ENCODE peak calls at places on chromosomes 2 and 18, in nine cellular contexts. One of them, this sample, is unnamed.

GRCh38 chr2:18062892-18063291 is 184.4 kb downstream of the KCNS3 start:
- DNase-seq in GM06990: no peak
- DNase-seq in AG10803: peak
- DNase-seq in nephron progenitor cell: no peak
- DNase-seq in foreskin keratinocyte: no peak
- DNase-seq in cardiac fibroblast: no peak
- DNase-seq in mesothelial cell of epicardium: no peak
- DNase-seq in breast epithelium: no peak
- DNase-seq in heart right ventricle: no peak
- DNase-seq in this sample: no peak

GRCh38 chr18:42446195-42446594 is 491.2 kb downstream of the PIK3C3 start:
- DNase-seq in nephron progenitor cell: no peak
- DNase-seq in breast epithelium: no peak
- DNase-seq in cardiac fibroblast: peak
- DNase-seq in mesothelial cell of epicardium: no peak
- DNase-seq in heart right ventricle: no peak
- DNase-seq in AG10803: peak
- DNase-seq in GM06990: no peak
- DNase-seq in foreskin keratinocyte: no peak
- DNase-seq in this sample: peak

GRCh38 chr18:46759885-46760284 is 3.0 kb upstream of the ST8SIA5 start:
- DNase-seq in mesothelial cell of epicardium: no peak
- DNase-seq in cardiac fibroblast: no peak
- DNase-seq in GM06990: no peak
- DNase-seq in nephron progenitor cell: no peak
- DNase-seq in breast epithelium: no peak
- DNase-seq in foreskin keratinocyte: no peak
- DNase-seq in heart right ventricle: no peak
- DNase-seq in AG10803: no peak
- DNase-seq in this sample: no peak

GRCh38 chr18:21242141-21243040 is at the start of gene GREB1L:
- DNase-seq in mesothelial cell of epicardium: peak
- DNase-seq in foreskin keratinocyte: no peak
- DNase-seq in AG10803: peak
- DNase-seq in nephron progenitor cell: peak
- DNase-seq in GM06990: peak
- DNase-seq in heart right ventricle: peak
- DNase-seq in breast epithelium: no peak
- DNase-seq in cardiac fibroblast: peak
- DNase-seq in this sample: peak

GRCh38 chr2:231118122-231118942 is 6.5 kb downstream of the HTR2B start:
- DNase-seq in foreskin keratinocyte: no peak
- DNase-seq in AG10803: no peak
- DNase-seq in nephron progenitor cell: no peak
- DNase-seq in GM06990: no peak
- DNase-seq in heart right ventricle: no peak
- DNase-seq in mesothelial cell of epicardium: no peak
- DNase-seq in cardiac fibroblast: no peak
- DNase-seq in breast epithelium: no peak
- DNase-seq in this sample: no peak

GRCh38 chr18:13232971-13233565 is 14.5 kb downstream of the LDLRAD4 start:
- DNase-seq in GM06990: no peak
- DNase-seq in nephron progenitor cell: no peak
- DNase-seq in AG10803: no peak
- DNase-seq in cardiac fibroblast: no peak
- DNase-seq in heart right ventricle: no peak
- DNase-seq in foreskin keratinocyte: no peak
- DNase-seq in mesothelial cell of epicardium: peak
- DNase-seq in breast epithelium: no peak
- DNase-seq in this sample: no peak

GRCh38 chr18:30334781-30335180 is 707.8 kb downstream of the DSC3 start:
- DNase-seq in foreskin keratinocyte: no peak
- DNase-seq in mesothelial cell of epicardium: no peak
- DNase-seq in AG10803: no peak
- DNase-seq in heart right ventricle: no peak
- DNase-seq in breast epithelium: no peak
- DNase-seq in GM06990: no peak
- DNase-seq in nephron progenitor cell: no peak
- DNase-seq in cardiac fibroblast: no peak
- DNase-seq in this sample: no peak

GRCh38 chr18:77271720-77272481 is 22.3 kb downstream of the GALR1 start:
- DNase-seq in AG10803: peak
- DNase-seq in mesothelial cell of epicardium: no peak
- DNase-seq in breast epithelium: no peak
- DNase-seq in foreskin keratinocyte: no peak
- DNase-seq in heart right ventricle: no peak
- DNase-seq in nephron progenitor cell: no peak
- DNase-seq in cardiac fibroblast: peak
- DNase-seq in GM06990: no peak
- DNase-seq in this sample: no peak

GRCh38 chr2:32559136-32559535 is 68.7 kb upstream of the TTC27 start:
- DNase-seq in breast epithelium: no peak
- DNase-seq in AG10803: peak
- DNase-seq in GM06990: no peak
- DNase-seq in mesothelial cell of epicardium: no peak
- DNase-seq in nephron progenitor cell: no peak
- DNase-seq in cardiac fibroblast: peak
- DNase-seq in heart right ventricle: no peak
- DNase-seq in foreskin keratinocyte: no peak
- DNase-seq in this sample: peak

GRCh38 chr18:41687138-41687537 is 267.9 kb upstream of the PIK3C3 start:
- DNase-seq in heart right ventricle: no peak
- DNase-seq in cardiac fibroblast: no peak
- DNase-seq in mesothelial cell of epicardium: no peak
- DNase-seq in foreskin keratinocyte: no peak
- DNase-seq in breast epithelium: no peak
- DNase-seq in GM06990: no peak
- DNase-seq in AG10803: no peak
- DNase-seq in nephron progenitor cell: no peak
- DNase-seq in this sample: no peak

GRCh38 chr2:199455533-199456382 is 2.0 kb downstream of the SATB2 start:
- DNase-seq in mesothelial cell of epicardium: peak
- DNase-seq in AG10803: peak
- DNase-seq in heart right ventricle: no peak
- DNase-seq in cardiac fibroblast: peak
- DNase-seq in GM06990: no peak
- DNase-seq in foreskin keratinocyte: no peak
- DNase-seq in breast epithelium: no peak
- DNase-seq in nephron progenitor cell: peak
- DNase-seq in this sample: peak

GRCh38 chr2:128319773-128320608 is 1.3 kb upstream of the HS6ST1 start:
- DNase-seq in nephron progenitor cell: no peak
- DNase-seq in GM06990: no peak
- DNase-seq in foreskin keratinocyte: no peak
- DNase-seq in cardiac fibroblast: no peak
- DNase-seq in heart right ventricle: no peak
- DNase-seq in AG10803: no peak
- DNase-seq in breast epithelium: peak
- DNase-seq in mesothelial cell of epicardium: peak
- DNase-seq in this sample: no peak

GRCh38 chr18:8248576-8248975 is 360.7 kb upstream of the RAB12 start:
- DNase-seq in heart right ventricle: no peak
- DNase-seq in nephron progenitor cell: no peak
- DNase-seq in AG10803: no peak
- DNase-seq in foreskin keratinocyte: no peak
- DNase-seq in GM06990: no peak
- DNase-seq in cardiac fibroblast: no peak
- DNase-seq in breast epithelium: no peak
- DNase-seq in mesothelial cell of epicardium: no peak
- DNase-seq in this sample: no peak

GRCh38 chr18:12750076-12750707 is 47.4 kb downstream of the PSMG2 start:
- DNase-seq in breast epithelium: no peak
- DNase-seq in foreskin keratinocyte: no peak
- DNase-seq in cardiac fibroblast: peak
- DNase-seq in AG10803: peak
- DNase-seq in GM06990: peak
- DNase-seq in heart right ventricle: no peak
- DNase-seq in nephron progenitor cell: no peak
- DNase-seq in mesothelial cell of epicardium: no peak
- DNase-seq in this sample: no peak

GRCh38 chr18:69401475-69402218 is 959 bp downstream of the DOK6 start:
- DNase-seq in heart right ventricle: peak
- DNase-seq in mesothelial cell of epicardium: no peak
- DNase-seq in nephron progenitor cell: peak
- DNase-seq in breast epithelium: no peak
- DNase-seq in cardiac fibroblast: peak
- DNase-seq in foreskin keratinocyte: no peak
- DNase-seq in AG10803: peak
- DNase-seq in GM06990: no peak
- DNase-seq in this sample: no peak

GRCh38 chr2:19409001-19409400 is 50.6 kb upstream of the OSR1 start:
- DNase-seq in AG10803: peak
- DNase-seq in mesothelial cell of epicardium: no peak
- DNase-seq in cardiac fibroblast: no peak
- DNase-seq in GM06990: no peak
- DNase-seq in nephron progenitor cell: no peak
- DNase-seq in foreskin keratinocyte: no peak
- DNase-seq in breast epithelium: no peak
- DNase-seq in heart right ventricle: no peak
- DNase-seq in this sample: peak

DNA sequence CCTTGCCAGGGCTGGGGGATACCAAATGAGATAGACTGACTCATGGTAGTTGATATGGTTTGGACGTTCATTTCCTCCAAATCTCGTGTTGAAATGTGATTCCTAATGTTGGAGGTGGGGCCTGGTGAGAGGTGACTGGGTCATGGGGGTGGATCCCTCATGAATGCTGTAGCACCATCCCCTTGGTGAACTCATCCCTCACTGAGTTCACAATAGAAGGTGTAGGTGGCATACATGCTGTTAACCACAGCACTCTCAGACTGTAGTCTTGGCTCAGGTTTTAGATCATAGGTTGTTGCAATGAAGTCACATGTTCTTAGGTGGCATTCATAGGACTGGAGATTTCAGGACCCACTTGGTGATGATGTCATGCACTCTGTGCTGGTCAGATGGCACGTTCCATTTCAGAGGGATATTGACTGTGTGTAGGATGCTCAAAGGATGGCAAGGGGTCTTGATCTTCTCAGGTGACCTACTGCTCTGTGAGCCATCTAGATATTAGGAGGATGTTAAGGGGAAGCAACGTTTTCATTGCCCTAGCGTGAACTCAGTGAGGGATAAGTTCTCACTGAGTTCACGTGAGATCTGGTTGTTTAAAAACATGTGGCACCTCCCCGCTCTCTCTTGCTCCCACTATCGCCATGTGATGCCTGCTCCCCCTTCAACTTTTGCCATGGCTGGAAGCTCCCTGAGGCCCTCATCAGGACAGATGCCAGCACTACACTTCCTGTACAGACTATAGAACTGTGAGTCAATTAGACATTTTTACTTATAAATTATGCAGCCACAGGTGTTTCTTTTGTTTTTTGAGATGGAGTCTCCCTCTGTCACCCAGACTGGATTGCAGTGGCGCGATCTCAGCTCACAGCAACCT is 73.8 kb upstream of the ACAA2 start:
- DNase-seq in GM06990: no peak
- DNase-seq in AG10803: no peak
- DNase-seq in foreskin keratinocyte: no peak
- DNase-seq in cardiac fibroblast: no peak
- DNase-seq in mesothelial cell of epicardium: no peak
- DNase-seq in heart right ventricle: no peak
- DNase-seq in nephron progenitor cell: no peak
- DNase-seq in breast epithelium: no peak
- DNase-seq in this sample: no peak
- TF ChIP-seq CTCF in GM06990: peak
- TF ChIP-seq CTCF in AG10803: no peak
- TF ChIP-seq CTCF in foreskin keratinocyte: peak
- TF ChIP-seq CTCF in cardiac fibroblast: no peak
- TF ChIP-seq CTCF in mesothelial cell of epicardium: no peak
- TF ChIP-seq CTCF in heart right ventricle: no peak
- TF ChIP-seq CTCF in nephron progenitor cell: no peak
- TF ChIP-seq CTCF in breast epithelium: no peak
- TF ChIP-seq CTCF in this sample: no peak

GRCh38 chr2:50476174-50476573 is 555.8 kb downstream of the NRXN1 start:
- DNase-seq in AG10803: no peak
- DNase-seq in breast epithelium: no peak
- DNase-seq in heart right ventricle: no peak
- DNase-seq in nephron progenitor cell: no peak
- DNase-seq in mesothelial cell of epicardium: no peak
- DNase-seq in foreskin keratinocyte: no peak
- DNase-seq in GM06990: no peak
- DNase-seq in cardiac fibroblast: no peak
- DNase-seq in this sample: peak
- TF ChIP-seq CTCF in AG10803: no peak
- TF ChIP-seq CTCF in breast epithelium: no peak
- TF ChIP-seq CTCF in heart right ventricle: no peak
- TF ChIP-seq CTCF in nephron progenitor cell: no peak
- TF ChIP-seq CTCF in mesothelial cell of epicardium: no peak
- TF ChIP-seq CTCF in foreskin keratinocyte: peak
- TF ChIP-seq CTCF in GM06990: peak
- TF ChIP-seq CTCF in cardiac fibroblast: no peak
- TF ChIP-seq CTCF in this sample: no peak

GRCh38 chr2:61014805-61015204 is 2.7 kb upstream of the PEX13 start:
- DNase-seq in GM06990: no peak
- DNase-seq in nephron progenitor cell: no peak
- DNase-seq in foreskin keratinocyte: peak
- DNase-seq in AG10803: peak
- DNase-seq in cardiac fibroblast: no peak
- DNase-seq in heart right ventricle: no peak
- DNase-seq in breast epithelium: no peak
- DNase-seq in mesothelial cell of epicardium: no peak
- DNase-seq in this sample: peak

GRCh38 chr2:61015971-61016370 is 1.5 kb upstream of the PEX13 start:
- DNase-seq in nephron progenitor cell: no peak
- DNase-seq in heart right ventricle: no peak
- DNase-seq in foreskin keratinocyte: no peak
- DNase-seq in cardiac fibroblast: no peak
- DNase-seq in AG10803: no peak
- DNase-seq in mesothelial cell of epicardium: no peak
- DNase-seq in GM06990: no peak
- DNase-seq in breast epithelium: no peak
- DNase-seq in this sample: no peak

GRCh38 chr2:61017003-61017555 is 441 bp upstream of the PEX13 start:
- DNase-seq in nephron progenitor cell: peak
- DNase-seq in foreskin keratinocyte: peak
- DNase-seq in breast epithelium: peak
- DNase-seq in cardiac fibroblast: peak
- DNase-seq in mesothelial cell of epicardium: peak
- DNase-seq in GM06990: peak
- DNase-seq in AG10803: peak
- DNase-seq in heart right ventricle: peak
- DNase-seq in this sample: peak

GRCh38 chr2:61017556-61018318 is at the start of the genes PEX13 and PUS10:
- DNase-seq in GM06990: peak
- DNase-seq in cardiac fibroblast: peak
- DNase-seq in foreskin keratinocyte: peak
- DNase-seq in breast epithelium: peak
- DNase-seq in mesothelial cell of epicardium: peak
- DNase-seq in nephron progenitor cell: peak
- DNase-seq in AG10803: peak
- DNase-seq in heart right ventricle: peak
- DNase-seq in this sample: peak

GRCh38 chr2:61016392-61017002 is 1.0 kb upstream of the PEX13 start:
- DNase-seq in mesothelial cell of epicardium: no peak
- DNase-seq in heart right ventricle: no peak
- DNase-seq in breast epithelium: no peak
- DNase-seq in cardiac fibroblast: no peak
- DNase-seq in AG10803: no peak
- DNase-seq in foreskin keratinocyte: no peak
- DNase-seq in nephron progenitor cell: no peak
- DNase-seq in GM06990: no peak
- DNase-seq in this sample: no peak
- TF ChIP-seq CTCF in mesothelial cell of epicardium: no peak
- TF ChIP-seq CTCF in heart right ventricle: no peak
- TF ChIP-seq CTCF in breast epithelium: no peak
- TF ChIP-seq CTCF in cardiac fibroblast: no peak
- TF ChIP-seq CTCF in AG10803: no peak
- TF ChIP-seq CTCF in foreskin keratinocyte: no peak
- TF ChIP-seq CTCF in nephron progenitor cell: no peak
- TF ChIP-seq CTCF in GM06990: no peak
- TF ChIP-seq CTCF in this sample: no peak

GRCh38 chr2:47088371-47089082 is 66.6 kb downstream of the STPG4 start:
- DNase-seq in AG10803: no peak
- DNase-seq in heart right ventricle: no peak
- DNase-seq in nephron progenitor cell: no peak
- DNase-seq in foreskin keratinocyte: no peak
- DNase-seq in cardiac fibroblast: peak
- DNase-seq in GM06990: no peak
- DNase-seq in breast epithelium: no peak
- DNase-seq in mesothelial cell of epicardium: no peak
- DNase-seq in this sample: no peak
- TF ChIP-seq CTCF in AG10803: no peak
- TF ChIP-seq CTCF in heart right ventricle: peak
- TF ChIP-seq CTCF in nephron progenitor cell: no peak
- TF ChIP-seq CTCF in foreskin keratinocyte: peak
- TF ChIP-seq CTCF in cardiac fibroblast: peak
- TF ChIP-seq CTCF in GM06990: no peak
- TF ChIP-seq CTCF in breast epithelium: no peak
- TF ChIP-seq CTCF in mesothelial cell of epicardium: no peak
- TF ChIP-seq CTCF in this sample: no peak

This sample was measured in MCF 10A.